ENCODE peak calls at places on chromosomes 13 and 19, in four cellular contexts. One of them, this sample, is unnamed.

GRCh38 chr13:46354143-46355087 is 32.6 kb downstream of the RUBCNL start:
- DNase-seq in AG04450: peak
- DNase-seq in effector memory CD4-positive, alpha-beta T cell: no peak
- DNase-seq in GM23338: no peak
- DNase-seq in this sample: no peak

GRCh38 chr13:83007226-83007625 is 875.0 kb downstream of the SLITRK1 start:
- DNase-seq in AG04450: no peak
- DNase-seq in effector memory CD4-positive, alpha-beta T cell: no peak
- DNase-seq in GM23338: no peak
- DNase-seq in this sample: no peak

GRCh38 chr13:111115841-111116500 is 861 bp downstream of the ARHGEF7 start:
- DNase-seq in effector memory CD4-positive, alpha-beta T cell: no peak
- DNase-seq in AG04450: peak
- DNase-seq in GM23338: peak
- DNase-seq in this sample: no peak

GRCh38 chr19:47729468-47729798 is 15.9 kb upstream of the NOP53 start:
- DNase-seq in AG04450: no peak
- DNase-seq in GM23338: peak
- DNase-seq in effector memory CD4-positive, alpha-beta T cell: no peak
- DNase-seq in this sample: no peak

GRCh38 chr13:98576963-98577822 is at the start of gene STK24:
- DNase-seq in GM23338: peak
- DNase-seq in AG04450: peak
- DNase-seq in effector memory CD4-positive, alpha-beta T cell: peak
- DNase-seq in this sample: no peak

GRCh38 chr13:65892859-65893258 is 1337.3 kb downstream of the PCDH9 start:
- DNase-seq in effector memory CD4-positive, alpha-beta T cell: no peak
- DNase-seq in AG04450: no peak
- DNase-seq in GM23338: no peak
- DNase-seq in this sample: no peak

GRCh38 chr19:28633223-28634030 is 579.5 kb downstream of the UQCRFS1 start:
- DNase-seq in AG04450: no peak
- DNase-seq in effector memory CD4-positive, alpha-beta T cell: no peak
- DNase-seq in GM23338: peak
- DNase-seq in this sample: peak

GRCh38 chr13:90532861-90533260 is 814.6 kb upstream of the MIR17HG start:
- DNase-seq in GM23338: no peak
- DNase-seq in effector memory CD4-positive, alpha-beta T cell: no peak
- DNase-seq in AG04450: no peak
- DNase-seq in this sample: no peak

GRCh38 chr13:41847216-41847615 is 113.7 kb downstream of the VWA8 start:
- DNase-seq in AG04450: no peak
- DNase-seq in GM23338: no peak
- DNase-seq in effector memory CD4-positive, alpha-beta T cell: no peak
- DNase-seq in this sample: no peak

GRCh38 chr13:113589961-113590339 is 5.4 kb downstream of the TFDP1 start:
- DNase-seq in AG04450: no peak
- DNase-seq in effector memory CD4-positive, alpha-beta T cell: no peak
- DNase-seq in GM23338: no peak
- DNase-seq in this sample: no peak

GRCh38 chr19:27764186-27764804 is 1448.7 kb downstream of the UQCRFS1 start:
- DNase-seq in GM23338: no peak
- DNase-seq in effector memory CD4-positive, alpha-beta T cell: no peak
- DNase-seq in AG04450: no peak
- DNase-seq in this sample: no peak

GRCh38 chr19:58553799-58554493 is 959 bp downstream of the CHMP2A start:
- DNase-seq in effector memory CD4-positive, alpha-beta T cell: no peak
- DNase-seq in AG04450: no peak
- DNase-seq in GM23338: no peak
- DNase-seq in this sample: no peak

DNA sequence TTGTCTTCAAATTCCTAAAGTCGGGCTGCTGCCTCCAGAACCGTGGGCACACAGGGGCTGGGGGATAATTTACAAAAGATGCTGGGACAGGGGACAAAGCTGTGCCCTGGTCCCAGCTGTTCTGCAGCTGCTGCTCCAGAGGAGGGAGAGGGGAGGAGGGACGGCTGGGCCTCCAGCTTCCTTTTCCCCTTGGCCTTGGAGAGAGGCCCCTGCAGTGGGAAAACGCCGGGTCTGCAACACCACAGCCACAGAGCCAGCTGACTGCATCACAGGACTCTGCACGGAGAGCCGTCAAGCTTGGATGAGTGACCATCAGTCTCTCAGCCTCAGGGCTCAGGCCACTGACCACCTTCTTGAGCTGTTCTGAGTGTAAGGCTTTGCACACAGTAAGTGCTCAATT is 6.1 kb downstream of the DOCK6 start:
- DNase-seq in effector memory CD4-positive, alpha-beta T cell: no peak
- DNase-seq in GM23338: no peak
- DNase-seq in AG04450: no peak
- DNase-seq in this sample: no peak
- H3K4me3 ChIP-seq in effector memory CD4-positive, alpha-beta T cell: no peak
- H3K4me3 ChIP-seq in GM23338: no peak
- H3K4me3 ChIP-seq in AG04450: no peak
- H3K4me3 ChIP-seq in this sample: no peak

DNA sequence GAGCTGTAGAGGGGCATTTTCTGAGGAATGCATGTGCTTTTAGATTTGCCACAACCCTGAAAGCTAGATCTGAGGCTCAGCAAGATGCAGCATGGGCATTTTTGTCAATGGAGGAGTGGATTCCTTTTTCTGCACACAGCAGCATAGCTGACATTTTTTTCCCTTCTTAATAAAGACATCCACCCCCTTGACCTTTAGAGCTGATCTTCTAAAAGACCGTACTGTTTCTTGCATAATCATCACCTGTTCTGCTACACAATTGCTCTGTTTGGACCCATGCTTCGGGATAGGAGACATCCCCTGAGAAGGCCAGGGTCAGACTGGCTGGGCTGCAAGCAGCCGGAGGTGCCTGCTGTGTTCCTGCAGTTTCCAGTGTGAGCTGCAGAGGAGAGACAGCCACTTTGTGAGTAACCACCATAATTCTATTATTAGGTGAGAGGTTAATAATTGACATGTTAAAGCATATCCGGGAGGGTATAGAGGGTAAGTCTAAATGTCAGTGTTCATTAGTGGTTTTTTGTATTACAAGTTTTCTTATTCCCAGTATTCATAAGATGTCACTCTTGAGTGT is 108.5 kb upstream of the C1QTNF9B start:
- DNase-seq in AG04450: no peak
- DNase-seq in effector memory CD4-positive, alpha-beta T cell: no peak
- DNase-seq in GM23338: no peak
- DNase-seq in this sample: no peak
- H3K4me3 ChIP-seq in AG04450: no peak
- H3K4me3 ChIP-seq in effector memory CD4-positive, alpha-beta T cell: no peak
- H3K4me3 ChIP-seq in GM23338: no peak
- H3K4me3 ChIP-seq in this sample: no peak

GRCh38 chr13:44667950-44668349 is 91.8 kb upstream of the TSC22D1 start:
- DNase-seq in GM23338: no peak
- DNase-seq in effector memory CD4-positive, alpha-beta T cell: no peak
- DNase-seq in AG04450: no peak
- DNase-seq in this sample: no peak
- H3K4me3 ChIP-seq in GM23338: no peak
- H3K4me3 ChIP-seq in effector memory CD4-positive, alpha-beta T cell: no peak
- H3K4me3 ChIP-seq in AG04450: no peak
- H3K4me3 ChIP-seq in this sample: no peak

DNA sequence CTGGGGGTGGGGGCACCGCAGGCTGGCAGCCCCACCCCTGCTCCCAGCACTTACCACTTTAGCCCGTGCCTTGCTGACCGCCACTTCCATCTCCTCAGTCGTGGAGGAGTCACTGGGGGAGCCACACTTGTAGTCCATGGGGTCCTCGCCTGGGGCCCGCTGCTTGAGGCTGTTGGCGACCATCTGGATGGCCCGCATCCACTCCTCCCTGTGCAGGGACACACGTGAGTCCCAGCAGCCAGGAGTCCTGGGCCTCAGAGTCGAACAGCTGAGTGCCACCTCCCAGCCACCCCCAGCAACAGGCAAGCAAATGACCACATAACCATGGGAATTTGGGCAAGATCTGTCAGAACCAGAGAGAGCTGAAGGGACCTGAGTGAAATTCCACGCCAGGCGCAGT is 16.0 kb upstream of the CCNP start:
- DNase-seq in GM23338: no peak
- DNase-seq in AG04450: no peak
- DNase-seq in effector memory CD4-positive, alpha-beta T cell: no peak
- DNase-seq in this sample: no peak
- H3K4me3 ChIP-seq in GM23338: no peak
- H3K4me3 ChIP-seq in AG04450: no peak
- H3K4me3 ChIP-seq in effector memory CD4-positive, alpha-beta T cell: no peak
- H3K4me3 ChIP-seq in this sample: no peak

This sample was measured in Jurkat, Clone E6-1.